ENCODE peak calls at places on chromosomes 2 and 18, in nine cellular contexts. One of them, this sample, is unnamed.

GRCh38 chr2:162840598-162841246 is 2.2 kb upstream of the KCNH7 start:
- DNase-seq in prostate gland: peak
- DNase-seq in heart left ventricle: peak
- DNase-seq in Peyer's patch: no peak
- DNase-seq in transverse colon: peak
- DNase-seq in K562: peak
- DNase-seq in endothelial cell of umbilical vein: peak
- DNase-seq in HCT116: peak
- DNase-seq in lower leg skin: no peak
- DNase-seq in this sample: peak

GRCh38 chr2:43531251-43531650 is 64.6 kb downstream of the THADA start:
- DNase-seq in prostate gland: no peak
- DNase-seq in heart left ventricle: no peak
- DNase-seq in Peyer's patch: no peak
- DNase-seq in transverse colon: no peak
- DNase-seq in K562: no peak
- DNase-seq in endothelial cell of umbilical vein: no peak
- DNase-seq in HCT116: no peak
- DNase-seq in lower leg skin: no peak
- DNase-seq in this sample: no peak

GRCh38 chr18:4631239-4631638 is 176.1 kb upstream of the DLGAP1 start:
- DNase-seq in prostate gland: no peak
- DNase-seq in heart left ventricle: no peak
- DNase-seq in Peyer's patch: no peak
- DNase-seq in transverse colon: no peak
- DNase-seq in K562: no peak
- DNase-seq in endothelial cell of umbilical vein: no peak
- DNase-seq in HCT116: no peak
- DNase-seq in lower leg skin: no peak
- DNase-seq in this sample: no peak

GRCh38 chr2:99879481-99879880 is 262.9 kb downstream of the AFF3 start:
- DNase-seq in prostate gland: no peak
- DNase-seq in heart left ventricle: no peak
- DNase-seq in Peyer's patch: no peak
- DNase-seq in transverse colon: no peak
- DNase-seq in K562: no peak
- DNase-seq in endothelial cell of umbilical vein: peak
- DNase-seq in HCT116: no peak
- DNase-seq in lower leg skin: no peak
- DNase-seq in this sample: no peak

GRCh38 chr2:103002954-103003353 is 241.1 kb downstream of the TMEM182 start:
- DNase-seq in prostate gland: no peak
- DNase-seq in heart left ventricle: no peak
- DNase-seq in Peyer's patch: no peak
- DNase-seq in transverse colon: no peak
- DNase-seq in K562: no peak
- DNase-seq in endothelial cell of umbilical vein: no peak
- DNase-seq in HCT116: no peak
- DNase-seq in lower leg skin: no peak
- DNase-seq in this sample: no peak

GRCh38 chr2:43018179-43019024 is 208.0 kb downstream of the ZFP36L2 start:
- DNase-seq in prostate gland: peak
- DNase-seq in heart left ventricle: peak
- DNase-seq in Peyer's patch: peak
- DNase-seq in transverse colon: peak
- DNase-seq in K562: no peak
- DNase-seq in endothelial cell of umbilical vein: no peak
- DNase-seq in HCT116: no peak
- DNase-seq in lower leg skin: peak
- DNase-seq in this sample: peak

GRCh38 chr18:61651145-61651879 is 241.5 kb downstream of the RNF152 start:
- DNase-seq in prostate gland: peak
- DNase-seq in heart left ventricle: no peak
- DNase-seq in Peyer's patch: peak
- DNase-seq in transverse colon: no peak
- DNase-seq in K562: no peak
- DNase-seq in endothelial cell of umbilical vein: no peak
- DNase-seq in HCT116: no peak
- DNase-seq in lower leg skin: no peak
- DNase-seq in this sample: no peak

GRCh38 chr18:73952296-73952946 is 195.2 kb downstream of the FBXO15 start:
- DNase-seq in prostate gland: no peak
- DNase-seq in heart left ventricle: no peak
- DNase-seq in Peyer's patch: no peak
- DNase-seq in transverse colon: no peak
- DNase-seq in K562: no peak
- DNase-seq in endothelial cell of umbilical vein: no peak
- DNase-seq in HCT116: no peak
- DNase-seq in lower leg skin: no peak
- DNase-seq in this sample: no peak

GRCh38 chr2:102103992-102104871 is 38.3 kb upstream of the IL1R1 start:
- DNase-seq in prostate gland: peak
- DNase-seq in heart left ventricle: peak
- DNase-seq in Peyer's patch: no peak
- DNase-seq in transverse colon: peak
- DNase-seq in K562: no peak
- DNase-seq in endothelial cell of umbilical vein: peak
- DNase-seq in HCT116: no peak
- DNase-seq in lower leg skin: peak
- DNase-seq in this sample: no peak

GRCh38 chr2:68190991-68191731 is 33.5 kb downstream of the PNO1 start:
- DNase-seq in prostate gland: no peak
- DNase-seq in heart left ventricle: no peak
- DNase-seq in Peyer's patch: no peak
- DNase-seq in transverse colon: no peak
- DNase-seq in K562: no peak
- DNase-seq in endothelial cell of umbilical vein: peak
- DNase-seq in HCT116: peak
- DNase-seq in lower leg skin: no peak
- DNase-seq in this sample: peak

GRCh38 chr2:241254904-241255351 is 60.5 kb downstream of the HDLBP start:
- DNase-seq in prostate gland: no peak
- DNase-seq in heart left ventricle: no peak
- DNase-seq in Peyer's patch: no peak
- DNase-seq in transverse colon: no peak
- DNase-seq in K562: no peak
- DNase-seq in endothelial cell of umbilical vein: no peak
- DNase-seq in HCT116: no peak
- DNase-seq in lower leg skin: no peak
- DNase-seq in this sample: no peak

DNA sequence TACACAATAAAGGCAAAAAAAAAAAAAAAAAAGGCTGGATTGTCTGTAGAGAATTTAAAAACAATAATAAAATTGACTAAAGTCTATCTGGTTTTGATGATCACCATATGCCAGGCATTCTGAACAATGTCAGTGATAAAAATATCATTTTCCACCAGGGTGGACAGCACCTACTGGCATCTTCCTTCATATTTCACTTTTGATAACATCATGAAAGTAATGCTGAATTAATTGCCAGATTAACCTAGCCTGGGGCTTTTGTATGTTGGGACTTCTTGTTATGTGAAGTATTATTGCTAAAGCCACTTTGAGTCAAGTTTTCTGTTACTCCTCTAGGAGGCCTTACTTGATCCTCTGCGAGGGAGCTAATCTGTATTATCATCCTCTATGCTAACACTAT is 73.8 kb upstream of the FAM98A start:
- DNase-seq in prostate gland: no peak
- DNase-seq in heart left ventricle: no peak
- DNase-seq in Peyer's patch: no peak
- DNase-seq in transverse colon: no peak
- DNase-seq in K562: no peak
- DNase-seq in endothelial cell of umbilical vein: no peak
- DNase-seq in HCT116: no peak
- DNase-seq in lower leg skin: no peak
- DNase-seq in this sample: no peak
- TF ChIP-seq CTCF in prostate gland: no peak
- TF ChIP-seq CTCF in heart left ventricle: no peak
- TF ChIP-seq CTCF in Peyer's patch: no peak
- TF ChIP-seq CTCF in transverse colon: no peak
- TF ChIP-seq CTCF in K562: no peak
- TF ChIP-seq CTCF in endothelial cell of umbilical vein: no peak
- TF ChIP-seq CTCF in HCT116: no peak
- TF ChIP-seq CTCF in lower leg skin: no peak
- TF ChIP-seq CTCF in this sample: no peak

DNA sequence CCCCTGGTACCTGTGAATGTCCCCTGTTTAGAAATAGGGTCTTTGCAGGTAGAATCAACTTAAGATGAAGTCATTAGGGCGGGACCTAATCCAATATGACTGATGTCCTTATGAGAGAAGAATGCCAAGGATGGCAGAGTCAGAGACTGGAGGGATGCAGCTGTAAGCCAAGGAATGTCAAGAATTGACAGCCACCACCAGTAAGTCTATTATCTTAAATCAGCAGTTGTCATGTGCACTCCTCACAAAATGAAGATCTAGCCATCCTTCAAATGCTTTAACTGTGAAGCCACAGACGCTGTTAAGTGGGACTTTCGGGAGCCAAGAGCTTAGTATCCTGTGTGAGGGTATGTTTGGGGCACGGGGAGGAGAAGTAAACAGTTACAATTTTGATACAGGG is 83.2 kb downstream of the ITGA4 start:
- DNase-seq in prostate gland: no peak
- DNase-seq in heart left ventricle: no peak
- DNase-seq in Peyer's patch: no peak
- DNase-seq in transverse colon: no peak
- DNase-seq in K562: no peak
- DNase-seq in endothelial cell of umbilical vein: no peak
- DNase-seq in HCT116: no peak
- DNase-seq in lower leg skin: no peak
- DNase-seq in this sample: no peak
- TF ChIP-seq POLR2A in prostate gland: no peak
- TF ChIP-seq POLR2A in heart left ventricle: no peak
- TF ChIP-seq POLR2A in Peyer's patch: no peak
- TF ChIP-seq POLR2A in transverse colon: no peak
- TF ChIP-seq POLR2A in K562: no peak
- TF ChIP-seq POLR2A in endothelial cell of umbilical vein: no peak
- TF ChIP-seq POLR2A in HCT116: no peak
- TF ChIP-seq POLR2A in lower leg skin: no peak
- TF ChIP-seq POLR2A in this sample: no peak

DNA sequence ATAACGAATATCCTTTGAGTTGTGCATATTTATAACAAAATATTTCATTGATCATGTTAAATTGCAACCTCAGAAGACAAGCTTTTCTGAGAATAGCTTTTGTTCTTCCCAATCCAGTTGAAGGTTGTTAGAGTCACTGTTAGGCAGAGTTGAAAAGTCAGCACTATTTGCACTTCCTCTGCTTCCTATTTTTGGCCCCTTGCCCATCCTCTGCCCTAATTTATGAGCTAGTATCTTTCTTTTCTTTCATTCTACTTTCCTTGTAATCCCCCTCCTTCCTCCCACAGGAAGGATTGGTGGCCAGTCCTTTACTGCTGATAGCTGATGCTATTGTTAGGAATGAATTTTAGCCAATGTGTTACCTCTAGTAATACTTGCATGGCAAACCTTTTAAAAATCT is 4.9 kb downstream of the RALB start:
- DNase-seq in prostate gland: no peak
- DNase-seq in heart left ventricle: peak
- DNase-seq in Peyer's patch: no peak
- DNase-seq in transverse colon: no peak
- DNase-seq in K562: no peak
- DNase-seq in endothelial cell of umbilical vein: peak
- DNase-seq in HCT116: no peak
- DNase-seq in lower leg skin: no peak
- DNase-seq in this sample: peak
- H3K4me3 ChIP-seq in prostate gland: no peak
- H3K4me3 ChIP-seq in heart left ventricle: no peak
- H3K4me3 ChIP-seq in Peyer's patch: no peak
- H3K4me3 ChIP-seq in transverse colon: no peak
- H3K4me3 ChIP-seq in K562: no peak
- H3K4me3 ChIP-seq in endothelial cell of umbilical vein: no peak
- H3K4me3 ChIP-seq in HCT116: no peak
- H3K4me3 ChIP-seq in lower leg skin: no peak
- H3K4me3 ChIP-seq in this sample: peak

GRCh38 chr2:128797937-128798336 is 479.3 kb upstream of the HS6ST1 start:
- DNase-seq in prostate gland: no peak
- DNase-seq in heart left ventricle: no peak
- DNase-seq in Peyer's patch: no peak
- DNase-seq in transverse colon: no peak
- DNase-seq in K562: no peak
- DNase-seq in endothelial cell of umbilical vein: no peak
- DNase-seq in HCT116: no peak
- DNase-seq in lower leg skin: peak
- DNase-seq in this sample: no peak
- TF ChIP-seq CTCF in prostate gland: no peak
- TF ChIP-seq CTCF in heart left ventricle: no peak
- TF ChIP-seq CTCF in Peyer's patch: no peak
- TF ChIP-seq CTCF in transverse colon: no peak
- TF ChIP-seq CTCF in K562: no peak
- TF ChIP-seq CTCF in endothelial cell of umbilical vein: no peak
- TF ChIP-seq CTCF in HCT116: no peak
- TF ChIP-seq CTCF in lower leg skin: no peak
- TF ChIP-seq CTCF in this sample: no peak

DNA sequence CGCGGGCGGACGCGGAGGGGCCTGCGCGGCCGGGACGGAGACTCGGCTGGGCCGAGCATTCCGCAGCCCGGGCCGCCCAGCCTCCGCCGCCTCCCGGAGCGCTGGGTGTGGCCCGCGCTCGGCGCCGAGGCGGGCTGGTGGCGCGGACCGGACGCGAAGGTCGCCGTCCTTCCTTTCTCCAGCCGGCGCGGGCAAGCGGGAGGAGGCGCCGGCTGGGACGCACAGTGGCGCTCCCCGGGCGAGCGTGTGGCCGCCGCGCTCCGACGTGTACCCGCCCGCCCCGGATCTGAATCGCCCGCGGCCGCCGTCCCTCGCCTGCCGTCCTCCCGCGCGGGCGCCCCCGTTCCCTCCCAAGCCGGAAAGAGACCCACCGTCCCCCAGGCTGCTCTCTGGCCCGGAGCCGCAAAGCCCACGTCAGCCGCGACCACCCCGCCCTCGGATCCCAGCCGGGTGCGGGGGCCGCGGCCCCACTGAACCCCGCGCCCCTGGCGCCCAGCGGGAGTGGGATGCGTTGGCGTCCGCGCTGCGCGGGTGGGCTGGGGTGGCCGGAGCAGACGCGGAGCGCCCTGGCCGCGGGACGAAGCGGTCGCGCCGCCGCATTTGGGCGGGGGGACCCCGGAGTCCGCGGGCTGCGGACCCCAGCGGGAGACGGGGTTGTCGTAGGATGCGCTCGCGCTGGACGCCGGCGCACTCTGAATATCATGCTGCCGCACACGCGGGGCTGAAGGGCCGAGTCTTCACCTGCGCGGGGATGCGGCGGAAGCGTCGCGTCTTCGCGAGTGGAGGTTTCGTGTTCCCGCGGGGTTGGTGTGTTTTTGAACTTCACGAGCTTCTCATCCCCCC is 697 bp downstream of the SPATS2L start:
- DNase-seq in prostate gland: peak
- DNase-seq in heart left ventricle: peak
- DNase-seq in Peyer's patch: peak
- DNase-seq in transverse colon: peak
- DNase-seq in K562: peak
- DNase-seq in endothelial cell of umbilical vein: peak
- DNase-seq in HCT116: no peak
- DNase-seq in lower leg skin: peak
- DNase-seq in this sample: peak
- TF ChIP-seq POLR2A in prostate gland: peak
- TF ChIP-seq POLR2A in heart left ventricle: no peak
- TF ChIP-seq POLR2A in Peyer's patch: no peak
- TF ChIP-seq POLR2A in transverse colon: no peak
- TF ChIP-seq POLR2A in K562: no peak
- TF ChIP-seq POLR2A in endothelial cell of umbilical vein: no peak
- TF ChIP-seq POLR2A in HCT116: no peak
- TF ChIP-seq POLR2A in lower leg skin: no peak
- TF ChIP-seq POLR2A in this sample: no peak

This sample was measured in NB4.